ENCODE peak calls at places on chromosomes 2 and 18, in seven cellular contexts. One of them, this sample, is unnamed.

GRCh38 chr2:190235551-190235950 is 84.1 kb downstream of the HIBCH start:
- DNase-seq in GM12878: no peak
- DNase-seq in SK-N-SH: no peak
- DNase-seq in GM12891: no peak
- DNase-seq in K562: no peak
- DNase-seq in H1: no peak
- DNase-seq in HepG2: no peak
- DNase-seq in this sample: no peak

GRCh38 chr2:202376460-202377307 is 557 bp downstream of the BMPR2 start:
- DNase-seq in GM12878: no peak
- DNase-seq in K562: peak; percentile 27
- DNase-seq in GM12891: no peak
- DNase-seq in HepG2: no peak
- DNase-seq in SK-N-SH: peak; percentile 66
- DNase-seq in H1: peak; percentile 70
- DNase-seq in this sample: no peak

GRCh38 chr2:85648619-85649018 is 19.4 kb downstream of the SFTPB start:
- DNase-seq in HepG2: no peak
- DNase-seq in H1: no peak
- DNase-seq in GM12878: no peak
- DNase-seq in K562: peak; percentile 63
- DNase-seq in GM12891: no peak
- DNase-seq in SK-N-SH: peak; percentile 49
- DNase-seq in this sample: no peak

GRCh38 chr2:10303174-10303633 is 500 bp downstream of the HPCAL1 start:
- DNase-seq in GM12878: no peak
- DNase-seq in GM12891: no peak
- DNase-seq in K562: no peak
- DNase-seq in SK-N-SH: no peak
- DNase-seq in H1: no peak
- DNase-seq in HepG2: no peak
- DNase-seq in this sample: no peak

GRCh38 chr2:66555511-66556324 is 120.8 kb downstream of the MEIS1 start:
- DNase-seq in K562: no peak
- DNase-seq in H1: no peak
- DNase-seq in GM12878: no peak
- DNase-seq in HepG2: no peak
- DNase-seq in SK-N-SH: no peak
- DNase-seq in GM12891: no peak
- DNase-seq in this sample: no peak

GRCh38 chr2:65364054-65364651 is 68.2 kb downstream of the SPRED2 start:
- DNase-seq in H1: no peak
- DNase-seq in GM12878: no peak
- DNase-seq in HepG2: no peak
- DNase-seq in SK-N-SH: no peak
- DNase-seq in GM12891: no peak
- DNase-seq in K562: no peak
- DNase-seq in this sample: no peak

GRCh38 chr18:13688191-13689136 is 37.9 kb downstream of the FAM210A start:
- DNase-seq in SK-N-SH: no peak
- DNase-seq in K562: no peak
- DNase-seq in H1: no peak
- DNase-seq in GM12891: no peak
- DNase-seq in GM12878: no peak
- DNase-seq in HepG2: no peak
- DNase-seq in this sample: no peak

GRCh38 chr2:72824224-72824842 is 1.5 kb downstream of the EXOC6B start:
- DNase-seq in GM12891: no peak
- DNase-seq in HepG2: no peak
- DNase-seq in SK-N-SH: no peak
- DNase-seq in H1: no peak
- DNase-seq in GM12878: no peak
- DNase-seq in K562: no peak
- DNase-seq in this sample: no peak

GRCh38 chr2:216341151-216341550 is 31.1 kb downstream of the MARCHF4 start:
- DNase-seq in SK-N-SH: no peak
- DNase-seq in GM12878: no peak
- DNase-seq in K562: no peak
- DNase-seq in H1: no peak
- DNase-seq in HepG2: no peak
- DNase-seq in GM12891: no peak
- DNase-seq in this sample: no peak

GRCh38 chr2:20963867-20964266 is 80.0 kb downstream of the APOB start:
- DNase-seq in K562: no peak
- DNase-seq in SK-N-SH: no peak
- DNase-seq in GM12878: no peak
- DNase-seq in H1: no peak
- DNase-seq in GM12891: no peak
- DNase-seq in HepG2: no peak
- DNase-seq in this sample: no peak

GRCh38 chr2:233486778-233487552 is 79.6 kb downstream of the USP40 start:
- DNase-seq in H1: no peak
- DNase-seq in HepG2: peak; percentile 57
- DNase-seq in SK-N-SH: no peak
- DNase-seq in GM12878: no peak
- DNase-seq in GM12891: no peak
- DNase-seq in K562: no peak
- DNase-seq in this sample: no peak

GRCh38 chr2:74333175-74333574 is 10.0 kb downstream of the SLC4A5 start:
- DNase-seq in GM12891: no peak
- DNase-seq in K562: peak; percentile 29
- DNase-seq in GM12878: no peak
- DNase-seq in HepG2: peak; percentile 63
- DNase-seq in SK-N-SH: peak; percentile 22
- DNase-seq in H1: peak; percentile 49
- DNase-seq in this sample: no peak

GRCh38 chr2:144860421-144860820 is 340.5 kb upstream of the ZEB2 start:
- DNase-seq in SK-N-SH: no peak
- DNase-seq in GM12878: no peak
- DNase-seq in H1: no peak
- DNase-seq in GM12891: no peak
- DNase-seq in K562: no peak
- DNase-seq in HepG2: no peak
- DNase-seq in this sample: no peak

GRCh38 chr2:218823456-218823855 is 8.1 kb downstream of the PRKAG3 start:
- DNase-seq in GM12878: no peak
- DNase-seq in K562: no peak
- DNase-seq in SK-N-SH: no peak
- DNase-seq in H1: no peak
- DNase-seq in GM12891: no peak
- DNase-seq in HepG2: no peak
- DNase-seq in this sample: no peak

GRCh38 chr2:65666156-65666725 is 233.8 kb upstream of the SPRED2 start:
- DNase-seq in GM12891: peak; percentile 47
- DNase-seq in H1: no peak
- DNase-seq in SK-N-SH: no peak
- DNase-seq in K562: no peak
- DNase-seq in GM12878: peak; percentile 54
- DNase-seq in HepG2: no peak
- DNase-seq in this sample: peak; percentile 44

GRCh38 chr2:111032721-111033532 is 87.8 kb upstream of the BCL2L11 start:
- DNase-seq in H1: peak; percentile 32
- DNase-seq in K562: no peak
- DNase-seq in GM12891: no peak
- DNase-seq in SK-N-SH: no peak
- DNase-seq in GM12878: no peak
- DNase-seq in HepG2: peak; percentile 81
- DNase-seq in this sample: no peak

GRCh38 chr2:191115391-191115790 is 35.4 kb downstream of the STAT4 start:
- DNase-seq in K562: no peak
- DNase-seq in GM12878: peak; percentile 38
- DNase-seq in H1: no peak
- DNase-seq in SK-N-SH: no peak
- DNase-seq in HepG2: no peak
- DNase-seq in GM12891: no peak
- DNase-seq in this sample: no peak

GRCh38 chr2:179422037-179422643 is 157.5 kb upstream of the SESTD1 start:
- DNase-seq in GM12878: no peak
- DNase-seq in SK-N-SH: peak; percentile 40
- DNase-seq in HepG2: peak; percentile 75
- DNase-seq in K562: peak; percentile 15
- DNase-seq in H1: peak; percentile 81
- DNase-seq in GM12891: no peak
- DNase-seq in this sample: no peak
- TF ChIP-seq TAF1 in GM12878: no peak
- TF ChIP-seq TAF1 in SK-N-SH: no peak
- TF ChIP-seq TAF1 in HepG2: no peak
- TF ChIP-seq TAF1 in K562: no peak
- TF ChIP-seq TAF1 in H1: no peak
- TF ChIP-seq TAF1 in GM12891: no peak
- TF ChIP-seq TAF1 in this sample: no peak

DNA sequence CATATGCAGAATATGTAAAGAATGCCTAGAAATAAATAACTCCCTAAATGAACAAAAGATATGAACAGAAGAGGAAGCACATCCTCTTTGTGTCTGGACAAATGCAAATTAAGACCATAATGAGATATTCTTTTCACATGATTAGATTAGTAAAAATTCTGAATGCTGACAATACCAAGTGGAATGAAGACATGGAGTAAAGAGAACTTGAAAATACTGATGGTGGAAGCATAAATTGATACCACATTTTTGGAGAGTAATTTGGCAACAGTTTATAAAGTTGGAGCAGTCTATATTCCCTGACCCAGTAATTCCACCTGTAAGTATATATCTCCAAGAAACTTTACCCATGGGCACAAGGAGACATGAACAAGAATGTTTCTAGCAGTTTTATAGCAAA is 130.0 kb downstream of the CAPN13 start:
- DNase-seq in K562: no peak
- DNase-seq in SK-N-SH: no peak
- DNase-seq in H1: no peak
- DNase-seq in GM12878: no peak
- DNase-seq in GM12891: no peak
- DNase-seq in HepG2: no peak
- DNase-seq in this sample: no peak
- TF ChIP-seq TAF1 in K562: no peak
- TF ChIP-seq TAF1 in SK-N-SH: no peak
- TF ChIP-seq TAF1 in H1: no peak
- TF ChIP-seq TAF1 in GM12878: no peak
- TF ChIP-seq TAF1 in GM12891: no peak
- TF ChIP-seq TAF1 in HepG2: no peak
- TF ChIP-seq TAF1 in this sample: no peak

DNA sequence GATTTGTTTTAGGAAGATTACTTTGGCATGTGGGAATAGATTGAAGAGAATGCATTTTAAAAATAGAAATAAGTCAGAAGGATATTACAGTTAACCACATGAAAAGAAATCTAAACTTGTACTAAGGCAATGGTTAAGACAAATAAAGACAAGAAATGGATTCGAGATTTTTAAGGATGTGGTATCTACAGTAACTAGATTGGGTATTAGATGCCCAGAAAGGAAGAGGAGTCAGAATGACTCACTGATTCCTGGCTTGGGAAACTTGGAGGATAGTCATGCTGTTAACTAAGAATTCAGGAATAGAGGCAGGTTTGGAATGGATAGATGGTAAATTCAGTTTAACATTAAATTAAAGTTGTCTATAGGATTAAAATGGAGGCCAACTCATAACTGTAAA is 55.9 kb downstream of the METTL4 start:
- DNase-seq in HepG2: no peak
- DNase-seq in H1: no peak
- DNase-seq in GM12878: no peak
- DNase-seq in K562: no peak
- DNase-seq in SK-N-SH: no peak
- DNase-seq in GM12891: no peak
- DNase-seq in this sample: no peak
- TF ChIP-seq TAF1 in HepG2: no peak
- TF ChIP-seq TAF1 in H1: no peak
- TF ChIP-seq TAF1 in GM12878: no peak
- TF ChIP-seq TAF1 in K562: no peak
- TF ChIP-seq TAF1 in SK-N-SH: no peak
- TF ChIP-seq TAF1 in GM12891: no peak
- TF ChIP-seq TAF1 in this sample: no peak

DNA sequence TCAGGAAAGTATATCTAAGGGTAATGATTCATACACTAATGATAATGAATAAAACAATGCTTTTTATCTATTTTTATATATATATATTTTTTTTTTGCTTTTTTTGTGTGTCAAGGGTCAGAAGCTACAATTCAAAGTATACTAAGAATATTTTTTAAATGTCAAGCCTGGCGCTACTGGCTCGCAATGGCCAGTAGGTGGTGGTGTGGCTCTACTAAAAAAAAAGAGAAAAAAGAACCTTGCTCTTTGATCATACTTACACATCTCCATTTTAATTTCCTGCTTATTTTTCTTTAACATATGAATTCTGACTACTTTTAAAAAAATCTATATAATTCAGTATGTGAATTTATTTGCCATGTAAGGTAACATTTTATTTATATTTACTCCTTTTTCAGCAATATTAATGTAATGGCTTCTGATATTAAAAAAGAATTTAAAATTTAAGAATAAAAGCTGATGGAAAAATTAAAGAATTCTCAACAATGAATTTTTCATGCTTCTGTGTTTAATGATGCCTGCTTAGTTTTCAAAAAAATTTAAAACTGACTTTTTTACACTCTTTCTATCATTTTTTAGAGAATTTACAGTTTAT is 232.9 kb downstream of the GULP1 start:
- DNase-seq in HepG2: peak; percentile 53
- DNase-seq in H1: no peak
- DNase-seq in GM12891: no peak
- DNase-seq in GM12878: no peak
- DNase-seq in K562: peak; percentile 19
- DNase-seq in SK-N-SH: peak; percentile 28
- DNase-seq in this sample: no peak
- TF ChIP-seq TAF1 in HepG2: no peak
- TF ChIP-seq TAF1 in H1: no peak
- TF ChIP-seq TAF1 in GM12891: no peak
- TF ChIP-seq TAF1 in GM12878: no peak
- TF ChIP-seq TAF1 in K562: no peak
- TF ChIP-seq TAF1 in SK-N-SH: no peak
- TF ChIP-seq TAF1 in this sample: no peak

GRCh38 chr18:50695431-50696176 is 124.2 kb downstream of the MRO start:
- DNase-seq in HepG2: no peak
- DNase-seq in GM12878: no peak
- DNase-seq in GM12891: no peak
- DNase-seq in K562: no peak
- DNase-seq in H1: no peak
- DNase-seq in SK-N-SH: no peak
- DNase-seq in this sample: no peak
- TF ChIP-seq TAF1 in HepG2: no peak
- TF ChIP-seq TAF1 in GM12878: no peak
- TF ChIP-seq TAF1 in GM12891: no peak
- TF ChIP-seq TAF1 in K562: no peak
- TF ChIP-seq TAF1 in H1: no peak
- TF ChIP-seq TAF1 in SK-N-SH: no peak
- TF ChIP-seq TAF1 in this sample: no peak

DNA sequence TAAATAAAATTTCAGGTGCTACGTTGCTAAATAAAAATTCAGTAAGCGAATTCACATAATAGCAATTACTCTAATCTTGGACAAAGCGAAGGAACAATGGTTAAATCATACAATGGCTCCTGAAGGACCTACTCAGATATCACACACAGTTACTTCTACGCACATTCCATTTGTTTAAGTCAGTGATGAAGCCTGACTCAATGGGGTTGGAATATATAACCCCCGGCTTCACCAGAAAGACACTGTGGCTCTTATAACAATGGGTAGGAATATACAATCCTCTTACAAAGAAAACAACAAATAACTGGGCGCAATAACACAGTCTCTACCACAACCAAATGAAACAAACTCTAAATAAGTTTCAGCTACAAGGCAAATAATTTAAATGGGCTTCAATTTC is 349.5 kb downstream of the IRS1 start:
- DNase-seq in HepG2: no peak
- DNase-seq in H1: no peak
- DNase-seq in SK-N-SH: no peak
- DNase-seq in GM12878: no peak
- DNase-seq in K562: no peak
- DNase-seq in GM12891: no peak
- DNase-seq in this sample: no peak
- TF ChIP-seq TAF1 in HepG2: no peak
- TF ChIP-seq TAF1 in H1: no peak
- TF ChIP-seq TAF1 in SK-N-SH: no peak
- TF ChIP-seq TAF1 in GM12878: no peak
- TF ChIP-seq TAF1 in K562: no peak
- TF ChIP-seq TAF1 in GM12891: no peak
- TF ChIP-seq TAF1 in this sample: no peak

This sample was measured in GM12892.